ENCODE peak calls at places on chromosomes 16 and 17, in nine cellular contexts. R is endothelial cell of umbilical vein, E is H1, W is SK-N-SH, J is HCT116, Z is A549, G is GM12878, B is HepG2, M is K562. U is an unnamed sample.

GRCh38 chr16:49183911-49184310 is 97.7 kb downstream of the CBLN1 start:
- DNase-seq in Z (peak; percentile 5), B (peak; percentile 20), W (peak; percentile 37), R (no peak), J (peak; percentile 31), E (peak; percentile 7), M (peak; percentile 26), G (no peak), U (peak; percentile 24)

GRCh38 chr16:59324462-59324861 is 590.3 kb upstream of the GOT2 start:
- DNase-seq in R (peak; percentile 18), J (no peak), W (no peak), Z (peak; percentile 59), G (no peak), M (no peak), B (no peak), E (no peak), U (no peak)

GRCh38 chr17:20944014-20944905 is 98.6 kb downstream of the USP22 start:
- DNase-seq in J (peak; percentile 36), W (no peak), R (no peak), B (peak; percentile 37), G (no peak), E (no peak), Z (no peak), M (no peak), U (peak; percentile 11)

GRCh38 chr16:65119905-65120341 is 1.9 kb downstream of the CDH11 start:
- DNase-seq in G (no peak), W (no peak), R (peak; percentile 62), Z (no peak), J (no peak), M (no peak), B (no peak), E (no peak), U (no peak)

GRCh38 chr16:66103245-66103644 is 263.2 kb upstream of the CDH5 start:
- DNase-seq in M (no peak), G (no peak), Z (no peak), R (no peak), J (no peak), W (no peak), E (no peak), B (peak; percentile 49), U (no peak)

GRCh38 chr16:58187657-58188430 is 10.1 kb downstream of the CSNK2A2 start:
- DNase-seq in M (no peak), W (no peak), B (no peak), E (no peak), J (no peak), Z (no peak), G (no peak), R (no peak), U (no peak)

GRCh38 chr17:64202683-64203430 is 60.2 kb downstream of the TEX2 start:
- DNase-seq in E (no peak), M (no peak), Z (no peak), G (no peak), B (peak; percentile 55), J (no peak), R (no peak), W (peak; percentile 47), U (no peak)

GRCh38 chr17:35460354-35460851 is 11.8 kb upstream of the SLFN13 start:
- DNase-seq in R (no peak), M (peak; percentile 62), G (peak; percentile 39), J (peak; percentile 15), B (no peak), E (peak; percentile 59), Z (peak; percentile 41), W (peak; percentile 9), U (no peak)

DNA sequence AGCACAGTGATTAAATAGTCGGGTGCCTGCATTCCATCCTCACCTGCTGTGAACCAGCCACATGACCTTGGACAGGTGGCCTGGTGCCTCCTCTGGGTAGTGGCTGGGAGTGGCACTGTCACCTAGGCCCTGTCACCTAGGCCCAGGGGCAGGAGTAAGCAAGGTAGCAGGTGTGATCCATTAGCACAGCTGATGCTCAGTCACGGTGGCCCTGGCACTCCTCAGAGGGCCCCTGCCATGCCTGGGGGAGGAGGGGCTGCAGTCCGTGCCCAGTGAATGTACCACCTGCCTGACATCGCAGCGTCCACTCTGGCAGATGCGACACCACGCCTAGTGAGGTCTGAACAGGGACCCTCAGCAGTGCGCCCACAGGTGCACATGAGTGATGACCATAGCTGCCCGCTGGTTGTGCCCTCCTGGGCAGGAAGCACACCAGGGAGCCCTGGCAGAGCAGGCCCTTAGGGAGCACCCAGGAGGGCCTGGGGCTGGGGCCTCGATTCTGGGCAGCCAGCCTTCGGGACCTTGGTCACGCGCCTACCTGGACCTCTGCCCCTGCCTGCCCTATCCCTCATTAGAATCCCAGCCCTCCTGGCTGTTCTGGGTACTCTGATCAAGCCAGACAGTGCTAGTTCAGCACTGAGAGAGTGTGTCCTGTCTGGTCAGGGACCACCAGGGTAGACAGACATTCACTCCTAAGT is 33.0 kb upstream of the CRISPLD2 start:
- DNase-seq in Z (no peak), R (no peak), B (no peak), G (no peak), M (no peak), J (no peak), E (no peak), W (no peak), U (no peak)
- H3K4me3 ChIP-seq in Z (no peak overlapping the region), R (no peak overlapping the region), B (no peak overlapping the region), G (no peak overlapping the region), M (no peak overlapping the region), J (no peak overlapping the region), E (no peak overlapping the region), W (no peak overlapping the region), U (no peak overlapping the region)

GRCh38 chr16:24156777-24157176 is 99.4 kb upstream of the CACNG3 start:
- DNase-seq in J (no peak), E (no peak), B (no peak), R (peak; percentile 19), M (no peak), W (no peak), G (no peak), Z (no peak), U (no peak)
- TF ChIP-seq MAX in J (no peak), E (no peak), B (no peak), R (no peak), M (no peak), W (no peak), G (no peak), Z (no peak), U (no peak)

GRCh38 chr17:81042606-81043005 is 7.7 kb downstream of the BAIAP2 start:
- DNase-seq in B (no peak), G (no peak), J (no peak), W (peak; percentile 76), R (no peak), Z (no peak), M (no peak), E (no peak), U (no peak)

GRCh38 chr17:81037783-81038733 is 3.1 kb downstream of the BAIAP2 start:
- DNase-seq in W (no peak), J (no peak), G (no peak), E (no peak), R (no peak), M (no peak), Z (no peak), B (no peak), U (no peak)

GRCh38 chr17:81039096-81039495 is 4.1 kb downstream of the BAIAP2 start:
- DNase-seq in G (no peak), E (no peak), Z (no peak), M (no peak), J (no peak), W (no peak), B (no peak), R (no peak), U (no peak)

GRCh38 chr17:81040791-81041337 is 5.9 kb downstream of the BAIAP2 start:
- DNase-seq in B (peak; percentile 37), E (no peak), R (no peak), M (peak; percentile 71), Z (peak; percentile 77), J (no peak), G (no peak), W (peak; percentile 77), U (peak; percentile 60)

DNA sequence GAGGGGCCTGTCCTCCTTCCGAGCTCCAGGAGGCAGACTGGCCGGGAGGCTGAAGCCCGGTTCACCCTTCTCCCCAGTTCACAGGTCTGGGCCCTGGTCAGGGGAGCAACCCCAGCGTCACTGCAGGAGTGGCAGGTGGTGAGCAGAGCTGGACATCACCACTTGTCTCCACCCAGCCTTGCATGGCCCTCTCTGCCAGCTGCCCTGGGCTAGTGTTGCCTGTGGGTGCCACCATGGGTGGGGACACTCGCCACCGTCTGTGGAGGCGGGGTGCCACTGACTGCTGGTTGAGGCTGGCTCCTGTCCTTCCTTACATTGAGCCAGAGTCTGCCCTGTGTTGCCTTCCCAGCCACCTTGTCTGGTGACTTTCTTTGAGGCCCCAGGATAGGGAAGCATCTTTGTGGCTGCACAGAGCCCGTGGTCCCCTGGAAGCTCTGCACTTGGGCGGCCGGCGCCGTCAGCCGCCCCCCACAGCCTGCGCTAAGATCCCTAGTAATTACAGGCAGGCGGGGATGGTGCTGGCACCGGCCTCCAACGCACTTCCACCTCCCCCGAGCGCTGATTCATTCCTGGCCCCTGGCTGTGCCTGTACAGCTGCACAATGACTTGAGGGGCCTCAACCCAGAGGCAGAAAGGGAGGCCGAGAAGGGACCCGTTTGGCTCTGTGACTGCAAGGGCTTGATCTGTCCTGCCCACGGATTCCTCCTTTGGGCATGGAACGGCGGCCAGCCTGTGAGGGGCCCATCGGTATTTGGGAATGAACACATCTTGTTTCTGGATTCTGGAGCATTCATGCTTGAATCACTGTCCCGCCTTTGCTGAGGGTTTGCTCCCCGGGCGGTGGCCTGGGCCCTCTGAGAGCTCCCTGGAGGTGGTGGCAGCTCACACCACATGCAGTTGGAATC is 5.2 kb downstream of the BAIAP2 start:
- DNase-seq in R (peak; percentile 49), G (no peak), E (no peak), M (peak; percentile 20), B (no peak), J (no peak), W (no peak), Z (no peak), U (peak; percentile 75)
- H3K4me3 ChIP-seq in R (no peak overlapping the region), G (no peak overlapping the region), E (no peak overlapping the region), M (no peak overlapping the region), B (no peak overlapping the region), J (peak overlapping the region; percentile 23), W (no peak overlapping the region), Z (no peak overlapping the region), U (no peak overlapping the region)

GRCh38 chr16:27402964-27403600 is 1.1 kb downstream of the IL21R start:
- DNase-seq in J (no peak), Z (no peak), E (no peak), M (no peak), R (no peak), W (no peak), B (no peak), G (no peak), U (no peak)

GRCh38 chr16:27405546-27406451 is 3.8 kb downstream of the IL21R start:
- DNase-seq in B (no peak), J (no peak), M (no peak), R (no peak), E (no peak), W (no peak), Z (no peak), G (no peak), U (no peak)

GRCh38 chr16:27402569-27402963 is 592 bp downstream of the IL21R start:
- DNase-seq in J (no peak), Z (no peak), G (no peak), B (no peak), E (no peak), M (no peak), W (no peak), R (no peak), U (no peak)

GRCh38 chr16:27403601-27403992 is 1.6 kb downstream of the IL21R start:
- DNase-seq in J (no peak), M (no peak), R (no peak), Z (no peak), B (no peak), G (no peak), W (no peak), E (no peak), U (no peak)

DNA sequence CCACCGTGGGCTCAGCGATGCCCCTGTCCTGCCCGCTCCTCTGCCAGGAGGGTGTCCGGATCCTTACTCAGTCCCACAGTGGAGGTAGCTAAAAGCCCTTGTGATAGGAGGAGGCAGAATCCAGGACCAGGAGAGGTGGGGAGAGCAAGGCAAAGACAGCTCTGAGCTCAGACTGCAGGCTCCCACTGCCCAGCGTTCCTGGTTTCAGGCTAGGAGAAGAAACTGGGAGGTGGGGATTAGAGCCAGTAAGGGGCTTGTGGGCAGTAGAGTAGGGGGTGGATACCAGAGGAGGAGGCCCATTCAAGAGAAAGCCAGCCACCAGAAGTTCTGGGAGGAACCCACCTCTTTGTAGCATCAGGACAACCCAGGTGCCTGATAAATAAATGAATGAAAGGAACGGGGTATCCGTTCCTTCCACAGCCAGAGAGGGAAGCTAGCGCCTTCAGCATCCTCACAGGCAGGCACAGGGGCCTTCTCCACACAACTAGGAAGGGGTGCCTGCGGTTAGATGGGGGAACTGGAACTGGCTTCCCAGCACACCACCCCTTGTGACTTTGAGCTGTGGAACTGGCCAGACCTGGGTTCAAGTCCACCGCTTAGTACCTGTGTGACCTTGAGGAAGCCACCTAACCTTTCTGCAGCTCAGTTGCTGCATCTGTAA is 2.3 kb downstream of the IL21R start:
- DNase-seq in Z (no peak), M (no peak), W (no peak), G (no peak), E (no peak), J (no peak), R (no peak), B (no peak), U (no peak)
- TF ChIP-seq MAX in Z (no peak), M (no peak), W (no peak), G (no peak), E (no peak), J (no peak), R (no peak), B (no peak), U (no peak)